ENCODE peak calls at places on chromosomes 6 and 20, in six cellular contexts. One of them, this sample, is unnamed.

GRCh38 chr20:13929836-13930235 is 60.6 kb downstream of the SEL1L2 start:
- DNase-seq in CD4-positive, alpha-beta T cell: no peak
- DNase-seq in fibroblast of villous mesenchyme: no peak
- DNase-seq in stimulated activated CD4-positive, alpha-beta T cell treated with anti-CD3 and anti-CD28 coated beads, Interleukin-1b, Interleukin-23, amount 100 ng/mL, for 4 hours: no peak
- DNase-seq in NCI-H2081 treated with DMSO at 0.1 percent for 48 hours: no peak
- DNase-seq in amniotic stem cell: no peak
- DNase-seq in this sample: no peak

GRCh38 chr20:49866051-49866450 is 49.3 kb downstream of the SPATA2 start:
- DNase-seq in CD4-positive, alpha-beta T cell: no peak
- DNase-seq in fibroblast of villous mesenchyme: peak
- DNase-seq in stimulated activated CD4-positive, alpha-beta T cell treated with anti-CD3 and anti-CD28 coated beads, Interleukin-1b, Interleukin-23, amount 100 ng/mL, for 4 hours: no peak
- DNase-seq in NCI-H2081 treated with DMSO at 0.1 percent for 48 hours: no peak
- DNase-seq in amniotic stem cell: peak
- DNase-seq in this sample: no peak

GRCh38 chr6:45661667-45662066 is 283.9 kb upstream of the SUPT3H start:
- DNase-seq in CD4-positive, alpha-beta T cell: no peak
- DNase-seq in fibroblast of villous mesenchyme: peak
- DNase-seq in stimulated activated CD4-positive, alpha-beta T cell treated with anti-CD3 and anti-CD28 coated beads, Interleukin-1b, Interleukin-23, amount 100 ng/mL, for 4 hours: no peak
- DNase-seq in NCI-H2081 treated with DMSO at 0.1 percent for 48 hours: no peak
- DNase-seq in amniotic stem cell: no peak
- DNase-seq in this sample: no peak

GRCh38 chr6:32171234-32171633 is 4.7 kb downstream of the AGPAT1 start:
- DNase-seq in CD4-positive, alpha-beta T cell: no peak
- DNase-seq in fibroblast of villous mesenchyme: no peak
- DNase-seq in stimulated activated CD4-positive, alpha-beta T cell treated with anti-CD3 and anti-CD28 coated beads, Interleukin-1b, Interleukin-23, amount 100 ng/mL, for 4 hours: no peak
- DNase-seq in NCI-H2081 treated with DMSO at 0.1 percent for 48 hours: no peak
- DNase-seq in amniotic stem cell: no peak
- DNase-seq in this sample: no peak

GRCh38 chr6:169139179-169139971 is 114.3 kb downstream of the THBS2 start:
- DNase-seq in CD4-positive, alpha-beta T cell: no peak
- DNase-seq in fibroblast of villous mesenchyme: no peak
- DNase-seq in stimulated activated CD4-positive, alpha-beta T cell treated with anti-CD3 and anti-CD28 coated beads, Interleukin-1b, Interleukin-23, amount 100 ng/mL, for 4 hours: no peak
- DNase-seq in NCI-H2081 treated with DMSO at 0.1 percent for 48 hours: no peak
- DNase-seq in amniotic stem cell: no peak
- DNase-seq in this sample: no peak

GRCh38 chr20:62938105-62938888 is at the start of gene GID8:
- DNase-seq in CD4-positive, alpha-beta T cell: peak
- DNase-seq in fibroblast of villous mesenchyme: peak
- DNase-seq in stimulated activated CD4-positive, alpha-beta T cell treated with anti-CD3 and anti-CD28 coated beads, Interleukin-1b, Interleukin-23, amount 100 ng/mL, for 4 hours: no peak
- DNase-seq in NCI-H2081 treated with DMSO at 0.1 percent for 48 hours: no peak
- DNase-seq in amniotic stem cell: no peak
- DNase-seq in this sample: peak

GRCh38 chr6:115945806-115946205 is 114.9 kb downstream of the FRK start:
- DNase-seq in CD4-positive, alpha-beta T cell: no peak
- DNase-seq in fibroblast of villous mesenchyme: no peak
- DNase-seq in stimulated activated CD4-positive, alpha-beta T cell treated with anti-CD3 and anti-CD28 coated beads, Interleukin-1b, Interleukin-23, amount 100 ng/mL, for 4 hours: no peak
- DNase-seq in NCI-H2081 treated with DMSO at 0.1 percent for 48 hours: no peak
- DNase-seq in amniotic stem cell: no peak
- DNase-seq in this sample: no peak

GRCh38 chr20:62897666-62898065 is 28.6 kb downstream of the DIDO1 start:
- DNase-seq in CD4-positive, alpha-beta T cell: no peak
- DNase-seq in fibroblast of villous mesenchyme: no peak
- DNase-seq in stimulated activated CD4-positive, alpha-beta T cell treated with anti-CD3 and anti-CD28 coated beads, Interleukin-1b, Interleukin-23, amount 100 ng/mL, for 4 hours: no peak
- DNase-seq in NCI-H2081 treated with DMSO at 0.1 percent for 48 hours: no peak
- DNase-seq in amniotic stem cell: no peak
- DNase-seq in this sample: no peak

GRCh38 chr6:7267521-7268091 is 45.4 kb downstream of the SSR1 start:
- DNase-seq in CD4-positive, alpha-beta T cell: no peak
- DNase-seq in fibroblast of villous mesenchyme: peak
- DNase-seq in stimulated activated CD4-positive, alpha-beta T cell treated with anti-CD3 and anti-CD28 coated beads, Interleukin-1b, Interleukin-23, amount 100 ng/mL, for 4 hours: no peak
- DNase-seq in NCI-H2081 treated with DMSO at 0.1 percent for 48 hours: no peak
- DNase-seq in amniotic stem cell: peak
- DNase-seq in this sample: no peak

GRCh38 chr6:46175446-46175845 is 4.7 kb upstream of the ENPP5 start:
- DNase-seq in CD4-positive, alpha-beta T cell: no peak
- DNase-seq in fibroblast of villous mesenchyme: no peak
- DNase-seq in stimulated activated CD4-positive, alpha-beta T cell treated with anti-CD3 and anti-CD28 coated beads, Interleukin-1b, Interleukin-23, amount 100 ng/mL, for 4 hours: no peak
- DNase-seq in NCI-H2081 treated with DMSO at 0.1 percent for 48 hours: no peak
- DNase-seq in amniotic stem cell: no peak
- DNase-seq in this sample: no peak

GRCh38 chr20:63161176-63161651 is 54.7 kb downstream of the YTHDF1 start:
- DNase-seq in CD4-positive, alpha-beta T cell: no peak
- DNase-seq in fibroblast of villous mesenchyme: no peak
- DNase-seq in stimulated activated CD4-positive, alpha-beta T cell treated with anti-CD3 and anti-CD28 coated beads, Interleukin-1b, Interleukin-23, amount 100 ng/mL, for 4 hours: no peak
- DNase-seq in NCI-H2081 treated with DMSO at 0.1 percent for 48 hours: no peak
- DNase-seq in amniotic stem cell: no peak
- DNase-seq in this sample: no peak

GRCh38 chr6:135006386-135006914 is 48.2 kb downstream of the HBS1L start:
- DNase-seq in CD4-positive, alpha-beta T cell: no peak
- DNase-seq in fibroblast of villous mesenchyme: no peak
- DNase-seq in stimulated activated CD4-positive, alpha-beta T cell treated with anti-CD3 and anti-CD28 coated beads, Interleukin-1b, Interleukin-23, amount 100 ng/mL, for 4 hours: no peak
- DNase-seq in NCI-H2081 treated with DMSO at 0.1 percent for 48 hours: no peak
- DNase-seq in amniotic stem cell: no peak
- DNase-seq in this sample: no peak

GRCh38 chr20:12241065-12241464 is 323.4 kb downstream of the BTBD3 start:
- DNase-seq in CD4-positive, alpha-beta T cell: no peak
- DNase-seq in fibroblast of villous mesenchyme: no peak
- DNase-seq in stimulated activated CD4-positive, alpha-beta T cell treated with anti-CD3 and anti-CD28 coated beads, Interleukin-1b, Interleukin-23, amount 100 ng/mL, for 4 hours: no peak
- DNase-seq in NCI-H2081 treated with DMSO at 0.1 percent for 48 hours: no peak
- DNase-seq in amniotic stem cell: no peak
- DNase-seq in this sample: no peak

GRCh38 chr6:12058164-12058926 is 46.2 kb downstream of the HIVEP1 start:
- DNase-seq in CD4-positive, alpha-beta T cell: no peak
- DNase-seq in fibroblast of villous mesenchyme: no peak
- DNase-seq in stimulated activated CD4-positive, alpha-beta T cell treated with anti-CD3 and anti-CD28 coated beads, Interleukin-1b, Interleukin-23, amount 100 ng/mL, for 4 hours: no peak
- DNase-seq in NCI-H2081 treated with DMSO at 0.1 percent for 48 hours: no peak
- DNase-seq in amniotic stem cell: no peak
- DNase-seq in this sample: no peak

GRCh38 chr20:23776067-23776771 is 25.5 kb upstream of the CST1 start:
- DNase-seq in CD4-positive, alpha-beta T cell: no peak
- DNase-seq in fibroblast of villous mesenchyme: no peak
- DNase-seq in stimulated activated CD4-positive, alpha-beta T cell treated with anti-CD3 and anti-CD28 coated beads, Interleukin-1b, Interleukin-23, amount 100 ng/mL, for 4 hours: no peak
- DNase-seq in NCI-H2081 treated with DMSO at 0.1 percent for 48 hours: no peak
- DNase-seq in amniotic stem cell: no peak
- DNase-seq in this sample: no peak

GRCh38 chr6:21935561-21936028 is 342.0 kb downstream of the SOX4 start:
- DNase-seq in CD4-positive, alpha-beta T cell: no peak
- DNase-seq in fibroblast of villous mesenchyme: peak
- DNase-seq in stimulated activated CD4-positive, alpha-beta T cell treated with anti-CD3 and anti-CD28 coated beads, Interleukin-1b, Interleukin-23, amount 100 ng/mL, for 4 hours: no peak
- DNase-seq in NCI-H2081 treated with DMSO at 0.1 percent for 48 hours: no peak
- DNase-seq in amniotic stem cell: no peak
- DNase-seq in this sample: no peak